ENCODE peak calls at places on chromosome 6, in ten cellular contexts. K is HFF-Myc, S is RWPE2, T is HCT116, L is left lung, J is GM12865, N is endodermal cell, O is right lobe of liver, V is tibial artery, G is lung. W is an unnamed sample.

GRCh38 chr6:16355699-16356481 is 117.5 kb downstream of the GMPR start:
- DNase-seq in K (no peak), S (no peak), T (no peak), L (no peak), J (no peak), N (peak), O (no peak), V (no peak), G (no peak), W (peak)

GRCh38 chr6:109349419-109349987 is 32.8 kb downstream of the CD164 start:
- DNase-seq in K (peak), S (no peak), T (no peak), L (no peak), J (no peak), N (no peak), O (peak), V (no peak), G (peak), W (peak)

GRCh38 chr6:117616971-117617765 is 14.9 kb upstream of the GOPC start:
- DNase-seq in K (no peak), S (no peak), T (no peak), L (no peak), J (peak), N (no peak), O (no peak), V (no peak), G (no peak), W (no peak)

GRCh38 chr6:235763-236360 is 56.4 kb upstream of the DUSP22 start:
- DNase-seq in K (no peak), S (no peak), T (no peak), L (no peak), J (peak), N (peak), O (no peak), V (no peak), G (no peak), W (peak)

GRCh38 chr6:30556714-30556963 is 350 bp upstream of the GNL1 start:
- DNase-seq in K (no peak), S (peak), T (peak), L (peak), J (peak), N (peak), O (peak), V (no peak), G (peak), W (no peak)

GRCh38 chr6:165615629-165616028 is 47.4 kb downstream of the PDE10A start:
- DNase-seq in K (no peak), S (no peak), T (no peak), L (no peak), J (peak), N (no peak), O (no peak), V (no peak), G (no peak), W (peak)

GRCh38 chr6:20866038-20866437 is 331.8 kb downstream of the CDKAL1 start:
- DNase-seq in K (no peak), S (no peak), T (no peak), L (no peak), J (no peak), N (no peak), O (no peak), V (no peak), G (no peak), W (no peak)

GRCh38 chr6:52640170-52640569 is 30.7 kb upstream of the TMEM14A start:
- DNase-seq in K (no peak), S (no peak), T (no peak), L (no peak), J (no peak), N (no peak), O (no peak), V (no peak), G (no peak), W (peak)

GRCh38 chr6:39614393-39614792 is 110.8 kb downstream of the KIF6 start:
- DNase-seq in K (peak), S (no peak), T (no peak), L (no peak), J (no peak), N (no peak), O (no peak), V (no peak), G (no peak), W (no peak)

GRCh38 chr6:133977983-133978895 is 25.2 kb downstream of the TBPL1 start:
- DNase-seq in K (peak), S (no peak), T (no peak), L (no peak), J (no peak), N (no peak), O (no peak), V (no peak), G (no peak), W (peak)

GRCh38 chr6:169250660-169251059 is 3.0 kb downstream of the THBS2 start:
- DNase-seq in K (peak), S (no peak), T (peak), L (no peak), J (no peak), N (peak), O (no peak), V (peak), G (no peak), W (peak)

GRCh38 chr6:118940770-118941169 is 5.8 kb upstream of the MCM9 start:
- DNase-seq in K (no peak), S (no peak), T (no peak), L (no peak), J (no peak), N (no peak), O (peak), V (no peak), G (no peak), W (no peak)

GRCh38 chr6:118902731-118903130 is 8.8 kb downstream of the ASF1A start:
- DNase-seq in K (no peak), S (no peak), T (no peak), L (no peak), J (no peak), N (no peak), O (no peak), V (no peak), G (no peak), W (peak)

GRCh38 chr6:97456070-97456469 is 173.1 kb upstream of the MMS22L start:
- DNase-seq in K (no peak), S (no peak), T (no peak), L (no peak), J (no peak), N (peak), O (no peak), V (no peak), G (no peak), W (no peak)

GRCh38 chr6:33696538-33697518 is 14.7 kb downstream of the UQCC2 start:
- DNase-seq in K (peak), S (peak), T (no peak), L (no peak), J (peak), N (peak), O (no peak), V (no peak), G (peak), W (peak)

GRCh38 chr6:43744490-43744889 is 25.5 kb upstream of the VEGFA start:
- DNase-seq in K (no peak), S (peak), T (no peak), L (peak), J (no peak), N (peak), O (no peak), V (peak), G (no peak), W (no peak)

GRCh38 chr6:145006914-145007313 is 721.8 kb downstream of the UTRN start:
- DNase-seq in K (no peak), S (no peak), T (no peak), L (no peak), J (no peak), N (no peak), O (no peak), V (no peak), G (no peak), W (no peak)

GRCh38 chr6:170087946-170088348 is 202.9 kb downstream of the DLL1 start:
- DNase-seq in K (no peak), S (peak), T (no peak), L (peak), J (peak), N (no peak), O (no peak), V (peak), G (no peak), W (no peak)

GRCh38 chr6:68317366-68317765 is 317.7 kb upstream of the ADGRB3 start:
- DNase-seq in K (no peak), S (no peak), T (no peak), L (no peak), J (no peak), N (no peak), O (no peak), V (no peak), G (no peak), W (peak)

GRCh38 chr6:68313911-68314310 is 321.2 kb upstream of the ADGRB3 start:
- DNase-seq in K (no peak), S (no peak), T (no peak), L (no peak), J (no peak), N (peak), O (no peak), V (no peak), G (no peak), W (peak)
- TF ChIP-seq CTCF in K (no peak), S (peak), T (no peak), L (no peak), J (peak), N (peak), O (no peak), V (no peak), G (no peak), W (peak)

GRCh38 chr6:107736713-107737396 is 87.3 kb downstream of the SCML4 start:
- DNase-seq in K (no peak), S (no peak), T (no peak), L (no peak), J (no peak), N (no peak), O (no peak), V (no peak), G (no peak), W (no peak)

GRCh38 chr6:107743311-107743710 is 80.8 kb downstream of the SCML4 start:
- DNase-seq in K (no peak), S (no peak), T (no peak), L (no peak), J (no peak), N (no peak), O (no peak), V (no peak), G (no peak), W (no peak)

GRCh38 chr6:107741191-107741680 is 82.9 kb downstream of the SCML4 start:
- DNase-seq in K (no peak), S (no peak), T (no peak), L (no peak), J (no peak), N (no peak), O (no peak), V (no peak), G (no peak), W (no peak)

GRCh38 chr6:107737397-107737793 is 86.7 kb downstream of the SCML4 start:
- DNase-seq in K (no peak), S (no peak), T (no peak), L (no peak), J (no peak), N (no peak), O (no peak), V (no peak), G (no peak), W (no peak)

DNA sequence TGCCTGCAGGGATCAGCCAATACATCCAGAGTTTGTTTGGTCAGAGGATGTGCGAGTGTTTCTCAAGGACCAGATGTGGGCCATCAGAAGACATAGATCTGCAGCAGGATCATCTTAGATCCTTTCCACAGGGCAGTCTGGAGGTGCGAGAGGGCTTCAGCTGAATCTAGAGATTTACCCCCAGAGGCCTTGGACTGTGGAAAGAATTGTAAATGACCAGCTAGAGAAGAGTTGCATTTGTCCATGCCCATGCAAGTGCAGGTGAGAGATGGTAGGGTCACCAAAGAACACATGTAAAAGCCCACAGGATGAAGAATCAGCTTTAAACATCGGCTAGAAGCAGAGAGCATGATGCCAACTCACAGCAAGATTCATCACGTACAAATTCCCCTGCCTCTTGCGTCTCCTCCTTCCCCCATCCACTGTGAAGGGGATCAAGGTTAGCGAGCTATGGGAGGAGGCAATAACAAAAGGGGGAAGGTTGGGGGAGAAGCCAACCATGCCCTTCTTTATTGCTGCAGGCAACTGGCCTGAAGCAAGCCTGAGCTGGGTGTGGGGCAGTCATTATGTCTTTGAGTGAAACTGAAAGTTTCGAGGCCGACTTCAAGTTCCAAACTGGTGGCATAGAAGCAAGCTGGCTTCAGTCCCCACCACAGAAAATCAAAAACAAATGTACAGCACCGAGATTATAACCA is 83.5 kb downstream of the SCML4 start:
- DNase-seq in K (no peak), S (no peak), T (no peak), L (no peak), J (peak), N (no peak), O (no peak), V (no peak), G (no peak), W (no peak)
- H3K4me3 ChIP-seq in K (peak), S (no peak), T (no peak), L (no peak), J (no peak), N (no peak), O (no peak), V (no peak), G (no peak), W (no peak)

GRCh38 chr6:14337157-14337556 is 219.6 kb downstream of the CD83 start:
- DNase-seq in K (no peak), S (no peak), T (no peak), L (no peak), J (no peak), N (no peak), O (no peak), V (no peak), G (no peak), W (peak)
- TF ChIP-seq CTCF in K (no peak), S (no peak), T (no peak), L (no peak), J (no peak), N (no peak), O (no peak), V (no peak), G (no peak), W (no peak)

GRCh38 chr6:3366596-3367413 is 90.0 kb downstream of the SLC22A23 start:
- DNase-seq in K (no peak), S (no peak), T (no peak), L (no peak), J (no peak), N (no peak), O (no peak), V (no peak), G (no peak), W (no peak)

GRCh38 chr6:3368701-3369100 is 88.1 kb downstream of the SLC22A23 start:
- DNase-seq in K (no peak), S (no peak), T (no peak), L (no peak), J (no peak), N (no peak), O (no peak), V (no peak), G (no peak), W (no peak)

GRCh38 chr6:3370361-3371221 is 86.3 kb downstream of the SLC22A23 start:
- DNase-seq in K (no peak), S (no peak), T (no peak), L (no peak), J (no peak), N (peak), O (peak), V (no peak), G (no peak), W (no peak)

GRCh38 chr6:3369985-3370360 is 86.9 kb downstream of the SLC22A23 start:
- DNase-seq in K (no peak), S (no peak), T (no peak), L (no peak), J (no peak), N (no peak), O (no peak), V (no peak), G (no peak), W (no peak)

GRCh38 chr6:3367630-3368029 is 89.2 kb downstream of the SLC22A23 start:
- DNase-seq in K (no peak), S (no peak), T (no peak), L (no peak), J (no peak), N (no peak), O (no peak), V (no peak), G (no peak), W (no peak)
- H3K4me3 ChIP-seq in K (no peak), S (no peak), T (no peak), L (no peak), J (no peak), N (no peak), O (no peak), V (no peak), G (no peak), W (no peak)

DNA sequence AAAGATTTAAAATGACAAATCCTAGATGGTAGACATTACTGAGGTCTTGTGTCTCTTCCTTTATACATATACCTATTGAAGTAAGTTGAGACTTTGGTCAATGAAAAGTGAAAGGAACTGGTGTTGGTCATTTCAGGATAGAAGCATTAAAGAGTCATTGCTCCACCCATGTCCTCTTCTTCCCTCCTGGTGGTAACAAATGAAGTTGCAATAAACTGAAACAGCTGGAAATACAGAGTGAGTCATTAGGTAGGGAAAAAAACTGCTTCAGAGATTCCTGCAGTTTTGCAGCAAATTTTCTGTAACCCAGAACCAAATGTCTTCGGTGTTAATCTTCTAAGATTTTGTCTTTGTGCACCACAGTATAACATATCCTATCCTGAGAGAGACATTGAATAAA is 447.9 kb downstream of the EYS start:
- DNase-seq in K (no peak), S (no peak), T (no peak), L (no peak), J (no peak), N (no peak), O (no peak), V (no peak), G (no peak), W (peak)
- TF ChIP-seq CTCF in K (no peak), S (no peak), T (no peak), L (no peak), J (no peak), N (peak), O (no peak), V (no peak), G (no peak), W (peak)

DNA sequence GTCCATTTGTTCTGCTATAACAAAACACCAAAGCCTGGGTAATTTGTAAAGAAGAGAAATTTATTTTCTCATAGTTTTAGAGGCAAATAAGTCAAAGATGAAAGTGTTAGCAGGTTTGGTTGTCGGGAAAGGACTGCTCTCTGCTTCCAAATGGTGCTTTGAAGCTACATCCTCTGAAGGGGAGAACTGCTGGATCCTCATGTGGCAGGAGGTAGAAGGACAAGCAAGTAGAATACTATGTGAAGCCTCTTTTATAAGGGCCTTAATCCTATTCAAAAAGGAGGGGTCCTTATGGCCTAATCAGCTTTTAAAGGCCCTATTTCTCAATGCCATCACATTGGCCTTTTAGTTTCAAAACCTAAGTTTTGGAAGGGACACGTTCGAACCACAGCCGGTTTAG is 826.0 kb upstream of the EPHA7 start:
- DNase-seq in K (no peak), S (no peak), T (no peak), L (no peak), J (no peak), N (no peak), O (no peak), V (no peak), G (no peak), W (no peak)
- H3K4me3 ChIP-seq in K (no peak), S (no peak), T (no peak), L (no peak), J (no peak), N (no peak), O (no peak), V (no peak), G (no peak), W (no peak)

GRCh38 chr6:12335131-12335527 is 45.0 kb downstream of the EDN1 start:
- DNase-seq in K (no peak), S (no peak), T (no peak), L (no peak), J (peak), N (no peak), O (no peak), V (no peak), G (no peak), W (no peak)

GRCh38 chr6:12339022-12339421 is 48.9 kb downstream of the EDN1 start:
- DNase-seq in K (no peak), S (no peak), T (no peak), L (no peak), J (no peak), N (no peak), O (peak), V (no peak), G (no peak), W (no peak)

GRCh38 chr6:12336121-12336971 is 46.2 kb downstream of the EDN1 start:
- DNase-seq in K (no peak), S (no peak), T (no peak), L (no peak), J (peak), N (no peak), O (no peak), V (no peak), G (no peak), W (no peak)

GRCh38 chr6:12334524-12335130 is 44.5 kb downstream of the EDN1 start:
- DNase-seq in K (no peak), S (no peak), T (no peak), L (no peak), J (no peak), N (no peak), O (no peak), V (no peak), G (no peak), W (no peak)

DNA sequence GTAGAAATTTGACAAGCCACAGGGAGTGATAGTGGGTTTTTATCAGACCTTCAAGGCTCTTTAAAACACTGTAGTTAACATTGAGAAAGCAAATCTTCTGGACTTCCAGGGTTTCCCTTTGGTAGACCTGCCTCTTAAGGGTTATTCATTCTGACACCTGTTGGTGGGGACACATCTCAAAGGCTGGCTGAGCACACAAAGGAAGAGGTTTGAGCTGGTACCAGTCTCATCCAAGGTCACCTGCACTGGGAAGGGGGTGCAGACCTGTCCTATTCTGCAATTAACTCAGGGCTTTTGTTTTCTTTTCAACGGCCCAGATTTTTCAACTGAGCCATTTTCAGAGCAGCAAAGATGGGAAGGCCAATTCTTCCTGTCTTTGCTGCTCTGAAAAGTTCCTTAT is 45.6 kb downstream of the EDN1 start:
- DNase-seq in K (no peak), S (no peak), T (no peak), L (no peak), J (peak), N (no peak), O (no peak), V (no peak), G (no peak), W (no peak)
- TF ChIP-seq CTCF in K (no peak), S (no peak), T (no peak), L (no peak), J (peak), N (peak), O (no peak), V (no peak), G (no peak), W (no peak)